ENCODE peak calls at places on chromosomes 11 and 22, in four cellular contexts. D, Z, G and F are unnamed samples.
A peak's percentile ranks its signal among the peaks of the same experiment; 100 is the strongest.

GRCh38 chr22:36143956-36144355 is 16.6 kb downstream of the APOL3 start:
- DNase-seq in Z (no peak), G (no peak), D (no peak), F (no peak)

GRCh38 chr22:39144101-39144815 is 8.2 kb downstream of the CBX7 start:
- DNase-seq in G (no peak), Z (no peak), D (no peak), F (peak; percentile 17)

GRCh38 chr11:123000721-123001120 is 19.1 kb upstream of the BSX start:
- DNase-seq in G (no peak), Z (no peak), D (no peak), F (no peak)

GRCh38 chr11:86167499-86168161 is 76.9 kb upstream of the EED start:
- DNase-seq in Z (no peak), G (no peak), D (peak; percentile 5), F (no peak)

GRCh38 chr11:59787816-59788215 is 22.8 kb downstream of the MRPL16 start:
- DNase-seq in G (no peak), Z (no peak), D (no peak), F (no peak)

GRCh38 chr11:2470495-2470894 is 25.7 kb downstream of the KCNQ1 start:
- DNase-seq in Z (no peak), D (no peak), G (no peak), F (no peak)

GRCh38 chr11:95563859-95564258 is 225.7 kb downstream of the FAM76B start:
- DNase-seq in G (no peak), Z (no peak), D (no peak), F (no peak)

GRCh38 chr11:9148727-9149126 is 57.3 kb upstream of the SCUBE2 start:
- DNase-seq in Z (no peak), D (no peak), G (no peak), F (no peak)

GRCh38 chr11:8584511-8584910 is 9.5 kb downstream of the STK33 start:
- DNase-seq in G (no peak), Z (no peak), D (no peak), F (no peak)

GRCh38 chr11:95459268-95460040 is 228.5 kb upstream of the SESN3 start:
- DNase-seq in G (no peak), D (no peak), Z (no peak), F (peak; percentile 43)